ENCODE peak calls at places on chromosomes 11 and 22, in seven cellular contexts. A, L, V, Y, T, X and N are unnamed samples.

GRCh38 chr22:32499666-32500065 is 25.1 kb downstream of the FBXO7 start:
- DNase-seq in A (no peak), L (no peak), V (no peak), Y (no peak), T (no peak), X (no peak), N (no peak)

GRCh38 chr11:116692318-116693106 is 80.3 kb downstream of the BUD13 start:
- DNase-seq in A (peak; percentile 67), L (peak; percentile 76), V (no peak), Y (no peak), T (no peak), X (no peak), N (peak; percentile 25)

GRCh38 chr22:45548991-45549736 is 46.5 kb downstream of the FBLN1 start:
- DNase-seq in A (peak; percentile 93), L (no peak), V (peak; percentile 40), Y (no peak), T (peak; percentile 54), X (no peak), N (no peak)

GRCh38 chr22:49966041-49966715 is 5.6 kb downstream of the PIM3 start:
- DNase-seq in A (peak; percentile 86), L (no peak), V (no peak), Y (no peak), T (no peak), X (peak; percentile 72), N (peak; percentile 48)

GRCh38 chr22:27045103-27045940 is 387.9 kb downstream of the MIAT start:
- DNase-seq in A (no peak), L (no peak), V (no peak), Y (no peak), T (no peak), X (no peak), N (no peak)

GRCh38 chr11:80593981-80594380 is 1153.2 kb upstream of the TENM4 start:
- DNase-seq in A (no peak), L (no peak), V (no peak), Y (no peak), T (no peak), X (no peak), N (no peak)

GRCh38 chr22:29313126-29314071 is 2.1 kb downstream of the RASL10A start:
- DNase-seq in A (no peak), L (no peak), V (peak; percentile 21), Y (no peak), T (peak; percentile 45), X (peak; percentile 54), N (no peak)

GRCh38 chr11:117062503-117062902 is 35.7 kb downstream of the SIK3 start:
- DNase-seq in A (no peak), L (no peak), V (no peak), Y (no peak), T (no peak), X (no peak), N (no peak)

GRCh38 chr11:108973402-108974119 is 308.7 kb downstream of the DDX10 start:
- DNase-seq in A (no peak), L (no peak), V (no peak), Y (no peak), T (no peak), X (no peak), N (no peak)

GRCh38 chr22:35575116-35575748 is 34.6 kb downstream of the RASD2 start:
- DNase-seq in A (no peak), L (no peak), V (peak; percentile 47), Y (no peak), T (no peak), X (no peak), N (no peak)

GRCh38 chr11:19958218-19958617 is 202.1 kb downstream of the DBX1 start:
- DNase-seq in A (no peak), L (no peak), V (no peak), Y (no peak), T (no peak), X (no peak), N (no peak)

GRCh38 chr11:36510567-36511020 is 522 bp upstream of the TRAF6 start:
- DNase-seq in A (no peak), L (no peak), V (no peak), Y (no peak), T (no peak), X (no peak), N (no peak)

GRCh38 chr11:26028294-26028954 is 303.5 kb upstream of the ANO3 start:
- DNase-seq in A (no peak), L (no peak), V (no peak), Y (no peak), T (no peak), X (no peak), N (no peak)

GRCh38 chr22:40626826-40627225 is 9.7 kb downstream of the MRTFA start:
- DNase-seq in A (no peak), L (no peak), V (no peak), Y (no peak), T (no peak), X (no peak), N (no peak)

GRCh38 chr22:30943368-30943767 is 25.2 kb downstream of the MORC2 start:
- DNase-seq in A (no peak), L (peak; percentile 11), V (no peak), Y (peak; percentile 50), T (no peak), X (peak; percentile 27), N (no peak)

GRCh38 chr11:91394073-91394717 is 830.4 kb upstream of the FAT3 start:
- DNase-seq in A (no peak), L (no peak), V (no peak), Y (no peak), T (no peak), X (no peak), N (no peak)

GRCh38 chr11:120800206-120800605 is 223.7 kb upstream of the TBCEL start:
- DNase-seq in A (no peak), L (no peak), V (no peak), Y (no peak), T (no peak), X (no peak), N (no peak)

GRCh38 chr11:15123849-15124248 is 9.1 kb downstream of the INSC start:
- DNase-seq in A (no peak), L (no peak), V (no peak), Y (no peak), T (no peak), X (no peak), N (no peak)

GRCh38 chr22:27843441-27843840 is 41.9 kb upstream of the MN1 start:
- DNase-seq in A (no peak), L (peak; percentile 71), V (no peak), Y (no peak), T (no peak), X (no peak), N (no peak)

GRCh38 chr22:48077699-48078098 is 1315.2 kb downstream of the TBC1D22A start:
- DNase-seq in A (no peak), L (no peak), V (no peak), Y (no peak), T (no peak), X (no peak), N (no peak)

DNA sequence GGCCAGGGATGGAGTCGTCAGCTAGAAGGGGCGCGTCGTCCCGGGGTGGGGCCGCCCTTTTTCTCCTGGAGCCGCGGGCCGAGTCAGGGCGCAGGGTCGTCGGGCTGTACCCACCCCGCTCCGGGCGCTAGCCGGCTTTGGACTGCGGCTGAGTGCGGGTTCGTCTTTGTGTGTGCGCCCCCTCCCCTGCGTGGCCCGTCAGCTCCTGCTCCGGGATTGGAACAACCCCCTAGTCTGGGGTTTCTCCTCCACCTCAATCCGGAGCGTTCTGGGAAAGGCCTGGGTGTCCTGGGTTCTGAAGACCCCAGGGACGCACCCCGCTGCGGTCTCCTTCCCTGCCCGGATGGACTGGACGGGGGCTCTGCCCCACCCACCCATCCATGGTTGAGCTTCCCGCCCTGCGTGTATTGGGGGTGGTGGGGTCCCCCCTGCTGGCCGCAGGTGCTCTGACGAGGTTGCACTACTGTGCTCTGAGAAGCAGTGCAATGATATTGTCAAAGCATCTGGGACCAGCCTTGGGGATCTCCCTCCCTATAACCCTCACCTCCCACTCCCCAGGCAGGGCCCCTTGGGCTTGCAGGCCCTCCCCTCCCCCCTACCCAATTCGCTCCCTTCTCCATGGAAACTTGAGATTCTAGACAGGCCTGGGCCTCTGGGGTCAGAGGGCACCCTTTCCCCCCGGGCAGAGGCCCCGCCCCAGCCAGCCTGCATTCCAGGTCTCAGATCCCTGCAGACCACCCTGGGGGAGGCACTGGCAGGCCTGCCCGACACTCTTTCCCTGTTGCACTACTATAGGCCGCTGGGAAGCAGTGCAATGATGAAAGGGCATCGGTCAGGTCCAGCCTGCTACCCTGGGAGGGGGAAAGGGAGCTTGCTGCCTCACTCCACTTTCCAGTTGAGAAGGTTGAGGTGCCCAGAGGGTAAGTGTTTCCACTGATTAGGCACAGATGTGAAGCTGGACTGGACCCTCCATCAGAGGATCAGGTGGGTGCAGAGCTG is 10.7 kb downstream of the SDF2L1 start:
- DNase-seq in A (no peak), L (no peak), V (peak; percentile 92), Y (no peak), T (no peak), X (no peak), N (no peak)
- TF ChIP-seq CTCF in A (no peak), L (no peak), V (no peak), Y (no peak), T (no peak), X (no peak), N (no peak)

DNA sequence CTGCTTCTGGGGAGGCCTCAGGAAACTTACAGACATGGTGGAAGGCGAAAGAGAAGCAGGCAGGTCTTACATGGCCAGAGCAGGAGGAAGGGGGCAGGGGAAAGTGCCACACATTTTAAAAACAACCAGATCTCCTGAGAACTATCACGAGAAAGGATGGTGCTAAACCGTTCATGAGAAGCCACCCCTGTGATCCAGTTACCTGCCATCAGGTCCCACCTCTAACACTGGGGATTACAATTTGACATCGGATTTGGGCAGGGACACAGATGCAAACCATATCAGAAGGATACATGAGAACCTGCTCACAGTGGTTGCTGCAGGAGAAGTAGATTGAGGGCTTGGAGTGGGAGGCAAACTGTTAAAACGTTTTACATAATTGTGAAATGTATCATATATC is 152.2 kb downstream of the ADAMTS15 start:
- DNase-seq in A (no peak), L (no peak), V (no peak), Y (no peak), T (no peak), X (no peak), N (no peak)
- TF ChIP-seq CTCF in A (no peak), L (no peak), V (no peak), Y (no peak), T (no peak), X (no peak), N (no peak)

DNA sequence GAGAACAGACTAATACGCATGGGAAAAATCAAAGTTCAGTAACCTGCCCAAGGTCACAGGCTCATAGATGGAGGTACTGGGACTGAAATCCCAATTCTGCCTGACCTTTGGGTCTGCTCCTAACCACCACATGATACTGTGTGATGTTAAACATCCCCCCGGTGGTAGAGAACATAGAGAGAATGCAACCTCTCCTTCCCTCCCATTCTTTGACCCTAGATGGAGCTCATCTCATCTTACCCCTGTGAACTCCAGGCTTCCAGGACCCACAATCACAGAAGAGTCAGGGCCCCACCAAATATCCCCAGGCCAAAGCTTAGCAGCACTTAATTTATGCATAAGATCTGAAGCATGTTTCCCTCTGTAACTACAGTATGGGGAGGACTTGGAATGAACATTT is 198.5 kb downstream of the MYO18B start:
- DNase-seq in A (no peak), L (no peak), V (no peak), Y (no peak), T (no peak), X (no peak), N (no peak)
- TF ChIP-seq CTCF in A (no peak), L (no peak), V (no peak), Y (no peak), T (no peak), X (no peak), N (no peak)

DNA sequence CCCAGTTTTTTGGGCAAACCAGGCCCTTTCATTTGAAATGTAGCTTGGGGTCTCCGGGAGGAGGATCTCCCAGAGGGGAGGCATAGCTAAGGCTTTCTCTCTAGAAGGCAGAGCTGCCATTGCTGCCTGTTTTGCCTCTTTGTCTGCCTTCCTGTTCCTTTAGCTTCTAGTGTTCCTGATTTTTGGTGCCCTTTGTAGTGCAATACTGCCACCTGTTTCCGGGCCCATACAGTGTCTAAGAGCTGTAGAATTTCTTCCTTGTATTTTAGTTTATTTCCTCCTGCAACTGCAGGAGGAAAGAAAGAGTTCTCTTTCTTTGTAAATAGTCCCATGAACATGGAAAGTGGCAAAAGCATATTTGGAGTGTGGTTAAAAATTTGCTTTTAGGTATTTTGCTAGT is 19.3 kb upstream of the GLYATL1 start:
- DNase-seq in A (no peak), L (no peak), V (no peak), Y (no peak), T (no peak), X (no peak), N (no peak)
- TF ChIP-seq CTCF in A (no peak), L (no peak), V (no peak), Y (no peak), T (no peak), X (no peak), N (no peak)